ENCODE peak calls at places on chromosomes 6 and 20, in eight cellular contexts. One of them, this sample, is unnamed.
A peak's percentile ranks its signal among the peaks of the same experiment; 100 is the strongest.

GRCh38 chr20:3660262-3661059 is 2.7 kb downstream of the GFRA4 start:
- DNase-seq in body of pancreas: no peak
- DNase-seq in HTR-8/SVneo: no peak
- DNase-seq in NCI-H1092: no peak
- DNase-seq in stimulated activated CD4-positive, alpha-beta T cell treated with anti-CD3 and anti-CD28 coated beads, Interleukin-4, amount 100 ng/mL, for 48 hours: no peak
- DNase-seq in MCF 10A: no peak
- DNase-seq in stimulated activated naive B cell treated with anti-CD40 and anti-IgM and Interleukin-4, amounts not matched to agents 10 μg/mL and 1 μg/mL and 100 μg/mL, for 72 hours: no peak
- DNase-seq in HCT116: no peak
- DNase-seq in this sample: no peak

GRCh38 chr20:15875446-15875845 is 697.8 kb downstream of the KIF16B start:
- DNase-seq in stimulated activated CD4-positive, alpha-beta T cell treated with anti-CD3 and anti-CD28 coated beads, Interleukin-4, amount 100 ng/mL, for 48 hours: no peak
- DNase-seq in stimulated activated naive B cell treated with anti-CD40 and anti-IgM and Interleukin-4, amounts not matched to agents 10 μg/mL and 1 μg/mL and 100 μg/mL, for 72 hours: peak; percentile 24
- DNase-seq in HCT116: no peak
- DNase-seq in MCF 10A: no peak
- DNase-seq in NCI-H1092: peak; percentile 82
- DNase-seq in body of pancreas: peak; percentile 28
- DNase-seq in HTR-8/SVneo: no peak
- DNase-seq in this sample: no peak

GRCh38 chr20:35311409-35311808 is 19.2 kb upstream of the FAM83C start:
- DNase-seq in stimulated activated naive B cell treated with anti-CD40 and anti-IgM and Interleukin-4, amounts not matched to agents 10 μg/mL and 1 μg/mL and 100 μg/mL, for 72 hours: no peak
- DNase-seq in body of pancreas: no peak
- DNase-seq in HCT116: peak; percentile 81
- DNase-seq in stimulated activated CD4-positive, alpha-beta T cell treated with anti-CD3 and anti-CD28 coated beads, Interleukin-4, amount 100 ng/mL, for 48 hours: peak; percentile 71
- DNase-seq in NCI-H1092: no peak
- DNase-seq in MCF 10A: peak; percentile 87
- DNase-seq in HTR-8/SVneo: no peak
- DNase-seq in this sample: no peak

GRCh38 chr20:44211177-44212039 is 837 bp upstream of the OSER1 start:
- DNase-seq in HTR-8/SVneo: no peak
- DNase-seq in body of pancreas: peak; percentile 42
- DNase-seq in NCI-H1092: no peak
- DNase-seq in stimulated activated CD4-positive, alpha-beta T cell treated with anti-CD3 and anti-CD28 coated beads, Interleukin-4, amount 100 ng/mL, for 48 hours: no peak
- DNase-seq in stimulated activated naive B cell treated with anti-CD40 and anti-IgM and Interleukin-4, amounts not matched to agents 10 μg/mL and 1 μg/mL and 100 μg/mL, for 72 hours: no peak
- DNase-seq in MCF 10A: peak; percentile 41
- DNase-seq in HCT116: no peak
- DNase-seq in this sample: no peak

GRCh38 chr20:25372584-25373336 is 17.9 kb downstream of the ABHD12 start:
- DNase-seq in HTR-8/SVneo: peak; percentile 31
- DNase-seq in stimulated activated naive B cell treated with anti-CD40 and anti-IgM and Interleukin-4, amounts not matched to agents 10 μg/mL and 1 μg/mL and 100 μg/mL, for 72 hours: no peak
- DNase-seq in body of pancreas: no peak
- DNase-seq in HCT116: no peak
- DNase-seq in MCF 10A: peak; percentile 68
- DNase-seq in NCI-H1092: no peak
- DNase-seq in stimulated activated CD4-positive, alpha-beta T cell treated with anti-CD3 and anti-CD28 coated beads, Interleukin-4, amount 100 ng/mL, for 48 hours: no peak
- DNase-seq in this sample: no peak

GRCh38 chr20:56166781-56167465 is 81.6 kb upstream of the MC3R start:
- DNase-seq in HCT116: no peak
- DNase-seq in stimulated activated CD4-positive, alpha-beta T cell treated with anti-CD3 and anti-CD28 coated beads, Interleukin-4, amount 100 ng/mL, for 48 hours: no peak
- DNase-seq in MCF 10A: peak; percentile 23
- DNase-seq in HTR-8/SVneo: no peak
- DNase-seq in NCI-H1092: peak; percentile 33
- DNase-seq in body of pancreas: no peak
- DNase-seq in stimulated activated naive B cell treated with anti-CD40 and anti-IgM and Interleukin-4, amounts not matched to agents 10 μg/mL and 1 μg/mL and 100 μg/mL, for 72 hours: no peak
- DNase-seq in this sample: no peak

GRCh38 chr6:32163559-32164258 is 686 bp upstream of the EGFL8 start:
- DNase-seq in stimulated activated naive B cell treated with anti-CD40 and anti-IgM and Interleukin-4, amounts not matched to agents 10 μg/mL and 1 μg/mL and 100 μg/mL, for 72 hours: no peak
- DNase-seq in body of pancreas: no peak
- DNase-seq in HTR-8/SVneo: no peak
- DNase-seq in stimulated activated CD4-positive, alpha-beta T cell treated with anti-CD3 and anti-CD28 coated beads, Interleukin-4, amount 100 ng/mL, for 48 hours: no peak
- DNase-seq in NCI-H1092: no peak
- DNase-seq in MCF 10A: no peak
- DNase-seq in HCT116: no peak
- DNase-seq in this sample: no peak

GRCh38 chr6:107275330-107275865 is 160.1 kb upstream of the BEND3 start:
- DNase-seq in HCT116: no peak
- DNase-seq in HTR-8/SVneo: no peak
- DNase-seq in stimulated activated naive B cell treated with anti-CD40 and anti-IgM and Interleukin-4, amounts not matched to agents 10 μg/mL and 1 μg/mL and 100 μg/mL, for 72 hours: no peak
- DNase-seq in body of pancreas: peak; percentile 60
- DNase-seq in stimulated activated CD4-positive, alpha-beta T cell treated with anti-CD3 and anti-CD28 coated beads, Interleukin-4, amount 100 ng/mL, for 48 hours: no peak
- DNase-seq in NCI-H1092: no peak
- DNase-seq in MCF 10A: no peak
- DNase-seq in this sample: no peak

GRCh38 chr6:87716928-87717655 is 15.1 kb upstream of the AKIRIN2 start:
- DNase-seq in HCT116: no peak
- DNase-seq in stimulated activated naive B cell treated with anti-CD40 and anti-IgM and Interleukin-4, amounts not matched to agents 10 μg/mL and 1 μg/mL and 100 μg/mL, for 72 hours: no peak
- DNase-seq in NCI-H1092: no peak
- DNase-seq in HTR-8/SVneo: no peak
- DNase-seq in MCF 10A: no peak
- DNase-seq in stimulated activated CD4-positive, alpha-beta T cell treated with anti-CD3 and anti-CD28 coated beads, Interleukin-4, amount 100 ng/mL, for 48 hours: no peak
- DNase-seq in body of pancreas: peak; percentile 24
- DNase-seq in this sample: no peak

GRCh38 chr6:15296249-15296648 is 50.4 kb downstream of the JARID2 start:
- DNase-seq in NCI-H1092: no peak
- DNase-seq in stimulated activated naive B cell treated with anti-CD40 and anti-IgM and Interleukin-4, amounts not matched to agents 10 μg/mL and 1 μg/mL and 100 μg/mL, for 72 hours: no peak
- DNase-seq in body of pancreas: no peak
- DNase-seq in MCF 10A: no peak
- DNase-seq in HCT116: no peak
- DNase-seq in stimulated activated CD4-positive, alpha-beta T cell treated with anti-CD3 and anti-CD28 coated beads, Interleukin-4, amount 100 ng/mL, for 48 hours: no peak
- DNase-seq in HTR-8/SVneo: no peak
- DNase-seq in this sample: no peak

GRCh38 chr6:4358414-4359107 is 223.2 kb upstream of the ECI2 start:
- DNase-seq in MCF 10A: peak; percentile 100
- DNase-seq in HTR-8/SVneo: peak; percentile 95
- DNase-seq in body of pancreas: peak; percentile 95
- DNase-seq in stimulated activated naive B cell treated with anti-CD40 and anti-IgM and Interleukin-4, amounts not matched to agents 10 μg/mL and 1 μg/mL and 100 μg/mL, for 72 hours: no peak
- DNase-seq in stimulated activated CD4-positive, alpha-beta T cell treated with anti-CD3 and anti-CD28 coated beads, Interleukin-4, amount 100 ng/mL, for 48 hours: peak; percentile 32
- DNase-seq in HCT116: peak; percentile 98
- DNase-seq in NCI-H1092: no peak
- DNase-seq in this sample: no peak

GRCh38 chr20:24048014-24048611 is 59.5 kb upstream of the GGTLC1 start:
- DNase-seq in NCI-H1092: no peak
- DNase-seq in MCF 10A: no peak
- DNase-seq in stimulated activated CD4-positive, alpha-beta T cell treated with anti-CD3 and anti-CD28 coated beads, Interleukin-4, amount 100 ng/mL, for 48 hours: no peak
- DNase-seq in HTR-8/SVneo: no peak
- DNase-seq in HCT116: no peak
- DNase-seq in stimulated activated naive B cell treated with anti-CD40 and anti-IgM and Interleukin-4, amounts not matched to agents 10 μg/mL and 1 μg/mL and 100 μg/mL, for 72 hours: no peak
- DNase-seq in body of pancreas: no peak
- DNase-seq in this sample: no peak

GRCh38 chr20:52731086-52731485 is 241.1 kb upstream of the TSHZ2 start:
- DNase-seq in stimulated activated naive B cell treated with anti-CD40 and anti-IgM and Interleukin-4, amounts not matched to agents 10 μg/mL and 1 μg/mL and 100 μg/mL, for 72 hours: no peak
- DNase-seq in body of pancreas: peak; percentile 12
- DNase-seq in NCI-H1092: no peak
- DNase-seq in HTR-8/SVneo: no peak
- DNase-seq in HCT116: no peak
- DNase-seq in stimulated activated CD4-positive, alpha-beta T cell treated with anti-CD3 and anti-CD28 coated beads, Interleukin-4, amount 100 ng/mL, for 48 hours: no peak
- DNase-seq in MCF 10A: no peak
- DNase-seq in this sample: no peak